ENCODE peak calls at places on chromosomes 4 and X, in ten cellular contexts. One of them, this sample, is unnamed.

GRCh38 chrX:16558489-16558888 is 91.5 kb upstream of the S100G start:
- DNase-seq in osteocyte: no peak
- DNase-seq in endodermal cell: no peak
- DNase-seq in fibroblast of lung: no peak
- DNase-seq in kidney epithelial cell: no peak
- DNase-seq in CD8-positive, alpha-beta T cell: no peak
- DNase-seq in astrocyte of the spinal cord: no peak
- DNase-seq in prostate gland: no peak
- DNase-seq in mesothelial cell of epicardium: no peak
- DNase-seq in type B pancreatic cell: no peak
- DNase-seq in this sample: no peak

GRCh38 chrX:9873952-9874351 is 87.7 kb downstream of the SHROOM2 start:
- DNase-seq in osteocyte: no peak
- DNase-seq in endodermal cell: peak; percentile 77
- DNase-seq in fibroblast of lung: no peak
- DNase-seq in kidney epithelial cell: no peak
- DNase-seq in CD8-positive, alpha-beta T cell: no peak
- DNase-seq in astrocyte of the spinal cord: peak; percentile 28
- DNase-seq in prostate gland: peak; percentile 12
- DNase-seq in mesothelial cell of epicardium: no peak
- DNase-seq in type B pancreatic cell: no peak
- DNase-seq in this sample: peak; percentile 47

GRCh38 chr4:168636506-168637176 is 139.8 kb downstream of the PALLD start:
- DNase-seq in osteocyte: no peak
- DNase-seq in endodermal cell: no peak
- DNase-seq in fibroblast of lung: peak; percentile 91
- DNase-seq in kidney epithelial cell: no peak
- DNase-seq in CD8-positive, alpha-beta T cell: no peak
- DNase-seq in astrocyte of the spinal cord: peak; percentile 89
- DNase-seq in prostate gland: no peak
- DNase-seq in mesothelial cell of epicardium: no peak
- DNase-seq in type B pancreatic cell: no peak
- DNase-seq in this sample: peak; percentile 79

GRCh38 chrX:69321006-69321655 is 155.9 kb upstream of the PJA1 start:
- DNase-seq in osteocyte: peak; percentile 54
- DNase-seq in endodermal cell: no peak
- DNase-seq in fibroblast of lung: no peak
- DNase-seq in kidney epithelial cell: no peak
- DNase-seq in CD8-positive, alpha-beta T cell: peak; percentile 34
- DNase-seq in astrocyte of the spinal cord: no peak
- DNase-seq in prostate gland: no peak
- DNase-seq in mesothelial cell of epicardium: no peak
- DNase-seq in type B pancreatic cell: peak; percentile 27
- DNase-seq in this sample: no peak

GRCh38 chr4:187108846-187109245 is 385.2 kb upstream of the FAT1 start:
- DNase-seq in osteocyte: no peak
- DNase-seq in endodermal cell: no peak
- DNase-seq in fibroblast of lung: peak; percentile 13
- DNase-seq in kidney epithelial cell: no peak
- DNase-seq in CD8-positive, alpha-beta T cell: no peak
- DNase-seq in astrocyte of the spinal cord: peak; percentile 30
- DNase-seq in prostate gland: no peak
- DNase-seq in mesothelial cell of epicardium: no peak
- DNase-seq in type B pancreatic cell: no peak
- DNase-seq in this sample: no peak

GRCh38 chr4:48138936-48139335 is 4.9 kb upstream of the TXK start:
- DNase-seq in osteocyte: no peak
- DNase-seq in endodermal cell: no peak
- DNase-seq in fibroblast of lung: no peak
- DNase-seq in kidney epithelial cell: no peak
- DNase-seq in CD8-positive, alpha-beta T cell: no peak
- DNase-seq in astrocyte of the spinal cord: no peak
- DNase-seq in prostate gland: no peak
- DNase-seq in mesothelial cell of epicardium: no peak
- DNase-seq in type B pancreatic cell: no peak
- DNase-seq in this sample: no peak

GRCh38 chr4:150217804-150218203 is 139.6 kb downstream of the DCLK2 start:
- DNase-seq in osteocyte: no peak
- DNase-seq in endodermal cell: no peak
- DNase-seq in fibroblast of lung: no peak
- DNase-seq in kidney epithelial cell: no peak
- DNase-seq in CD8-positive, alpha-beta T cell: no peak
- DNase-seq in astrocyte of the spinal cord: no peak
- DNase-seq in prostate gland: no peak
- DNase-seq in mesothelial cell of epicardium: no peak
- DNase-seq in type B pancreatic cell: no peak
- DNase-seq in this sample: no peak

GRCh38 chr4:146335763-146336412 is 121.5 kb downstream of the REELD1 start:
- DNase-seq in osteocyte: no peak
- DNase-seq in endodermal cell: no peak
- DNase-seq in fibroblast of lung: no peak
- DNase-seq in kidney epithelial cell: no peak
- DNase-seq in CD8-positive, alpha-beta T cell: no peak
- DNase-seq in astrocyte of the spinal cord: no peak
- DNase-seq in prostate gland: peak; percentile 14
- DNase-seq in mesothelial cell of epicardium: no peak
- DNase-seq in type B pancreatic cell: no peak
- DNase-seq in this sample: no peak

GRCh38 chrX:11375614-11376119 is 82.5 kb downstream of the AMELX start:
- DNase-seq in osteocyte: no peak
- DNase-seq in endodermal cell: no peak
- DNase-seq in fibroblast of lung: no peak
- DNase-seq in kidney epithelial cell: no peak
- DNase-seq in CD8-positive, alpha-beta T cell: no peak
- DNase-seq in astrocyte of the spinal cord: no peak
- DNase-seq in prostate gland: no peak
- DNase-seq in mesothelial cell of epicardium: no peak
- DNase-seq in type B pancreatic cell: no peak
- DNase-seq in this sample: peak; percentile 18

DNA sequence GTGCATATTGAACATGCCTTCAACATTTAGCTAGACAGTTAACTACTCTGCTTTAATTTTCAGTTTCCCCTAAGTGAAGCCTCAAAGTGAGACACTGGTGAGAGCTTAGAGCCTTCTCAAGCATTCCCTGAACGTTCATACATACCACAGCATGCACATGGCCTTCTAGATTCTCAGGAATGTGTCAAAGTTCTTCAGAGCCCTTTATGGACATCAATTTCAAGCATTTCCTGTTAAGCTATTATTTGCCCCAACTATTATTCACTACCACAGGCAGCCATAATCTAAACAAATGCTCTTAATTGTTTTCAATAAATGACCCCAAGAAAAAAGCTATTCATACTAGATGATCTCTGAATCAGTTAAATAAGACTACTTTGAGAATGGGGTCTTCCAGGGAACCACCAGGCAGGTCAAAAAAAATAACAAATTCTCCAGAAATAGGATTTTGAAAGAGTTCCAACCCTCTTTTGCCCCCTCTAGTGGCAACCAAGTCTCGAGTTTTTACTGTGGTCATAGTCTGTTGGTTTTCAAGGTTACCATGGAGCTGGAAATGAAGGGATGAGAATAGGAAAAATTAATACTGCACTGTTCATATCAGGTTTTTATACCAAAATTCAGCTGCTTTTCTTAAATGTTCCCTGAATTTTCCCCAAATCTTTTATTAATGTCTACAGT is 235.4 kb downstream of the RAB28 start:
- DNase-seq in osteocyte: no peak
- DNase-seq in endodermal cell: no peak
- DNase-seq in fibroblast of lung: peak; percentile 77
- DNase-seq in kidney epithelial cell: no peak
- DNase-seq in CD8-positive, alpha-beta T cell: no peak
- DNase-seq in astrocyte of the spinal cord: peak; percentile 14
- DNase-seq in prostate gland: no peak
- DNase-seq in mesothelial cell of epicardium: no peak
- DNase-seq in type B pancreatic cell: no peak
- DNase-seq in this sample: peak; percentile 22
- TF ChIP-seq CTCF in osteocyte: peak; percentile 41
- TF ChIP-seq CTCF in endodermal cell: peak; percentile 81
- TF ChIP-seq CTCF in fibroblast of lung: peak; percentile 7
- TF ChIP-seq CTCF in kidney epithelial cell: peak; percentile 37
- TF ChIP-seq CTCF in CD8-positive, alpha-beta T cell: no peak
- TF ChIP-seq CTCF in astrocyte of the spinal cord: peak; percentile 41
- TF ChIP-seq CTCF in prostate gland: no peak
- TF ChIP-seq CTCF in mesothelial cell of epicardium: peak; percentile 36
- TF ChIP-seq CTCF in type B pancreatic cell: peak; percentile 65
- TF ChIP-seq CTCF in this sample: peak; percentile 41

GRCh38 chrX:134533352-134533751 is 73.4 kb downstream of the HPRT1 start:
- DNase-seq in osteocyte: no peak
- DNase-seq in endodermal cell: no peak
- DNase-seq in fibroblast of lung: no peak
- DNase-seq in kidney epithelial cell: no peak
- DNase-seq in CD8-positive, alpha-beta T cell: no peak
- DNase-seq in astrocyte of the spinal cord: no peak
- DNase-seq in prostate gland: no peak
- DNase-seq in mesothelial cell of epicardium: no peak
- DNase-seq in type B pancreatic cell: no peak
- DNase-seq in this sample: no peak

GRCh38 chrX:134530845-134531244 is 70.9 kb downstream of the HPRT1 start:
- DNase-seq in osteocyte: no peak
- DNase-seq in endodermal cell: no peak
- DNase-seq in fibroblast of lung: no peak
- DNase-seq in kidney epithelial cell: no peak
- DNase-seq in CD8-positive, alpha-beta T cell: no peak
- DNase-seq in astrocyte of the spinal cord: no peak
- DNase-seq in prostate gland: no peak
- DNase-seq in mesothelial cell of epicardium: no peak
- DNase-seq in type B pancreatic cell: no peak
- DNase-seq in this sample: no peak

GRCh38 chrX:134528936-134529335 is 69.0 kb downstream of the HPRT1 start:
- DNase-seq in osteocyte: no peak
- DNase-seq in endodermal cell: no peak
- DNase-seq in fibroblast of lung: no peak
- DNase-seq in kidney epithelial cell: no peak
- DNase-seq in CD8-positive, alpha-beta T cell: no peak
- DNase-seq in astrocyte of the spinal cord: peak; percentile 13
- DNase-seq in prostate gland: no peak
- DNase-seq in mesothelial cell of epicardium: no peak
- DNase-seq in type B pancreatic cell: no peak
- DNase-seq in this sample: peak; percentile 47

GRCh38 chrX:134526399-134526798 is 66.4 kb downstream of the HPRT1 start:
- DNase-seq in osteocyte: no peak
- DNase-seq in endodermal cell: no peak
- DNase-seq in fibroblast of lung: peak; percentile 46
- DNase-seq in kidney epithelial cell: no peak
- DNase-seq in CD8-positive, alpha-beta T cell: no peak
- DNase-seq in astrocyte of the spinal cord: peak; percentile 9
- DNase-seq in prostate gland: no peak
- DNase-seq in mesothelial cell of epicardium: no peak
- DNase-seq in type B pancreatic cell: no peak
- DNase-seq in this sample: no peak

GRCh38 chrX:134529481-134529880 is 69.5 kb downstream of the HPRT1 start:
- DNase-seq in osteocyte: no peak
- DNase-seq in endodermal cell: no peak
- DNase-seq in fibroblast of lung: no peak
- DNase-seq in kidney epithelial cell: no peak
- DNase-seq in CD8-positive, alpha-beta T cell: no peak
- DNase-seq in astrocyte of the spinal cord: no peak
- DNase-seq in prostate gland: no peak
- DNase-seq in mesothelial cell of epicardium: no peak
- DNase-seq in type B pancreatic cell: no peak
- DNase-seq in this sample: no peak
- TF ChIP-seq CTCF in osteocyte: no peak
- TF ChIP-seq CTCF in endodermal cell: no peak
- TF ChIP-seq CTCF in fibroblast of lung: no peak
- TF ChIP-seq CTCF in kidney epithelial cell: no peak
- TF ChIP-seq CTCF in CD8-positive, alpha-beta T cell: no peak
- TF ChIP-seq CTCF in astrocyte of the spinal cord: no peak
- TF ChIP-seq CTCF in prostate gland: no peak
- TF ChIP-seq CTCF in mesothelial cell of epicardium: no peak
- TF ChIP-seq CTCF in type B pancreatic cell: no peak
- TF ChIP-seq CTCF in this sample: no peak

DNA sequence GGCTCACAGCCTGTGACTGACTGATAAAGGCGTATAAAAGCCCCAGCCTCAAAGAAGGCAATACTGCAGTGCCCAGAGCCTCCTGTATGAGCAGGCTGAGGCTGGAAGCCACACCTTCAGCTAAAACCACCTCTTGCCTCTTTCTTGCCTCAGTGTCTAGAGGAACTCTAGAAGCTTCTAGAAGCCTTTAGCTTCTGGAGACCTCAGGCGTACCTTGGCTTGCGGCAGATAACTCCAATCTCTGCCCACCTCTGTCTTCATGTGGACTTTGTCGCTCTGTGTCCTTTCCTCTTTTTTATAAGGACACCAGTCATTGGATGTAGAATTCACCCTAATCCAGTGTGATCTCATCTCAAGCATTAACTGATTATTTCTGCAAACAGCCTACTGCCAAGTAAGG is 5.9 kb upstream of the ZCCHC4 start:
- DNase-seq in osteocyte: no peak
- DNase-seq in endodermal cell: no peak
- DNase-seq in fibroblast of lung: no peak
- DNase-seq in kidney epithelial cell: no peak
- DNase-seq in CD8-positive, alpha-beta T cell: no peak
- DNase-seq in astrocyte of the spinal cord: no peak
- DNase-seq in prostate gland: no peak
- DNase-seq in mesothelial cell of epicardium: no peak
- DNase-seq in type B pancreatic cell: no peak
- DNase-seq in this sample: no peak
- TF ChIP-seq CTCF in osteocyte: no peak
- TF ChIP-seq CTCF in endodermal cell: no peak
- TF ChIP-seq CTCF in fibroblast of lung: no peak
- TF ChIP-seq CTCF in kidney epithelial cell: no peak
- TF ChIP-seq CTCF in CD8-positive, alpha-beta T cell: no peak
- TF ChIP-seq CTCF in astrocyte of the spinal cord: no peak
- TF ChIP-seq CTCF in prostate gland: no peak
- TF ChIP-seq CTCF in mesothelial cell of epicardium: no peak
- TF ChIP-seq CTCF in type B pancreatic cell: no peak
- TF ChIP-seq CTCF in this sample: no peak

GRCh38 chrX:67544871-67545771 is 1.3 kb downstream of the AR start:
- DNase-seq in osteocyte: no peak
- DNase-seq in endodermal cell: peak; percentile 70
- DNase-seq in fibroblast of lung: peak; percentile 42
- DNase-seq in kidney epithelial cell: no peak
- DNase-seq in CD8-positive, alpha-beta T cell: no peak
- DNase-seq in astrocyte of the spinal cord: peak; percentile 48
- DNase-seq in prostate gland: peak; percentile 5
- DNase-seq in mesothelial cell of epicardium: no peak
- DNase-seq in type B pancreatic cell: peak; percentile 63
- DNase-seq in this sample: peak; percentile 37

GRCh38 chrX:67545772-67546495 is 2.1 kb downstream of the AR start:
- DNase-seq in osteocyte: peak; percentile 84
- DNase-seq in endodermal cell: peak; percentile 64
- DNase-seq in fibroblast of lung: peak; percentile 34
- DNase-seq in kidney epithelial cell: no peak
- DNase-seq in CD8-positive, alpha-beta T cell: no peak
- DNase-seq in astrocyte of the spinal cord: peak; percentile 23
- DNase-seq in prostate gland: peak; percentile 4
- DNase-seq in mesothelial cell of epicardium: no peak
- DNase-seq in type B pancreatic cell: no peak
- DNase-seq in this sample: no peak

GRCh38 chrX:67546496-67547423 is 2.9 kb downstream of the AR start:
- DNase-seq in osteocyte: no peak
- DNase-seq in endodermal cell: peak; percentile 54
- DNase-seq in fibroblast of lung: no peak
- DNase-seq in kidney epithelial cell: no peak
- DNase-seq in CD8-positive, alpha-beta T cell: no peak
- DNase-seq in astrocyte of the spinal cord: no peak
- DNase-seq in prostate gland: no peak
- DNase-seq in mesothelial cell of epicardium: no peak
- DNase-seq in type B pancreatic cell: no peak
- DNase-seq in this sample: no peak

GRCh38 chrX:67544281-67544680 is 460 bp downstream of the AR start:
- DNase-seq in osteocyte: no peak
- DNase-seq in endodermal cell: no peak
- DNase-seq in fibroblast of lung: peak; percentile 19
- DNase-seq in kidney epithelial cell: no peak
- DNase-seq in CD8-positive, alpha-beta T cell: no peak
- DNase-seq in astrocyte of the spinal cord: peak; percentile 8
- DNase-seq in prostate gland: peak; percentile 34
- DNase-seq in mesothelial cell of epicardium: no peak
- DNase-seq in type B pancreatic cell: no peak
- DNase-seq in this sample: no peak

GRCh38 chrX:67543818-67544217 is at the start of gene AR:
- DNase-seq in osteocyte: peak; percentile 87
- DNase-seq in endodermal cell: peak; percentile 86
- DNase-seq in fibroblast of lung: peak; percentile 74
- DNase-seq in kidney epithelial cell: no peak
- DNase-seq in CD8-positive, alpha-beta T cell: no peak
- DNase-seq in astrocyte of the spinal cord: peak; percentile 70
- DNase-seq in prostate gland: peak; percentile 69
- DNase-seq in mesothelial cell of epicardium: no peak
- DNase-seq in type B pancreatic cell: peak; percentile 69
- DNase-seq in this sample: peak; percentile 53
- TF ChIP-seq CTCF in osteocyte: no peak
- TF ChIP-seq CTCF in endodermal cell: no peak
- TF ChIP-seq CTCF in fibroblast of lung: no peak
- TF ChIP-seq CTCF in kidney epithelial cell: no peak
- TF ChIP-seq CTCF in CD8-positive, alpha-beta T cell: no peak
- TF ChIP-seq CTCF in astrocyte of the spinal cord: no peak
- TF ChIP-seq CTCF in prostate gland: peak; percentile 15
- TF ChIP-seq CTCF in mesothelial cell of epicardium: no peak
- TF ChIP-seq CTCF in type B pancreatic cell: no peak
- TF ChIP-seq CTCF in this sample: no peak